ENCODE peak calls at places on chromosomes 16 and 17, in nine cellular contexts. G, M, R, L, Z, B, W, T and C are unnamed samples.

GRCh38 chr17:61015966-61016365 is 338.3 kb downstream of the BCAS3 start:
- DNase-seq in G (no peak), M (no peak), R (no peak), L (no peak), Z (no peak), B (no peak), W (no peak), T (no peak), C (no peak)

GRCh38 chr16:2520784-2521577 is 810 bp downstream of the AMDHD2 start:
- DNase-seq in G (peak; percentile 21), M (peak; percentile 93), R (no peak), L (no peak), Z (peak; percentile 59), B (peak; percentile 78), W (no peak), T (peak; percentile 19), C (no peak)

GRCh38 chr17:51391992-51392654 is 131.8 kb downstream of the UTP18 start:
- DNase-seq in G (no peak), M (no peak), R (no peak), L (no peak), Z (no peak), B (no peak), W (no peak), T (no peak), C (no peak)

GRCh38 chr17:61695779-61696337 is 104.8 kb upstream of the NACA2 start:
- DNase-seq in G (no peak), M (no peak), R (no peak), L (no peak), Z (no peak), B (no peak), W (no peak), T (no peak), C (no peak)

GRCh38 chr16:72219282-72219681 is 47.3 kb upstream of the PMFBP1 start:
- DNase-seq in G (no peak), M (no peak), R (no peak), L (no peak), Z (no peak), B (no peak), W (no peak), T (no peak), C (no peak)

GRCh38 chr17:63309021-63309420 is 137.1 kb downstream of the CYB561 start:
- DNase-seq in G (no peak), M (no peak), R (no peak), L (no peak), Z (no peak), B (no peak), W (peak; percentile 45), T (no peak), C (no peak)

GRCh38 chr16:10683160-10683559 is 11.6 kb downstream of the TEKT5 start:
- DNase-seq in G (no peak), M (no peak), R (no peak), L (no peak), Z (no peak), B (no peak), W (no peak), T (no peak), C (no peak)

GRCh38 chr17:7632492-7632894 is 2.6 kb downstream of the SHBG start:
- DNase-seq in G (no peak), M (no peak), R (no peak), L (no peak), Z (peak; percentile 40), B (no peak), W (peak; percentile 54), T (peak; percentile 27), C (peak; percentile 65)

GRCh38 chr17:76382803-76383644 is 1.4 kb upstream of the SPHK1 start:
- DNase-seq in G (no peak), M (peak; percentile 90), R (no peak), L (peak; percentile 54), Z (peak; percentile 67), B (peak; percentile 78), W (peak; percentile 78), T (peak; percentile 54), C (peak; percentile 51)

GRCh38 chr17:40203131-40203530 is 16.0 kb upstream of the WIPF2 start:
- DNase-seq in G (no peak), M (no peak), R (no peak), L (no peak), Z (no peak), B (no peak), W (no peak), T (no peak), C (no peak)

DNA sequence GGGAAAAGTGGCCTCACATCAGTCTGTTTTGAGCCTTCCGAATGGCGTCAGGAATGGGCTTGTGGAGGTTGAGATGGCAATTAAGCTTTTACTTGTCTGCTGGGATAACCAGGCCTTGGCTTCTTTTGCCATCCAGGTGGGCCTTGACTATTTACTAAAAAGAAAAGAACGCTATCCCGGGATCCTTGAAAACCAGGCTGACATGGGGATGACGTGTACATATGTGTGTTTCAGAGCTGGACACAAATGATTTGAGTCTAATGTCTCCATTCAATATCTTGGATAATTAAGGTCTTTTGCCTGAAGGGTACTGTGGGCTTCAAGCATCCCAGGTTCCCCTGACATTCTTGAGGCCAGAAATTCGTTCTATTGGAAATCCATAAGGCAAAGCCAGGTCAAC is 32.6 kb upstream of the HOXB13 start:
- DNase-seq in G (no peak), M (no peak), R (no peak), L (no peak), Z (no peak), B (no peak), W (no peak), T (no peak), C (no peak)
- TF ChIP-seq POLR2A in G (no peak), M (no peak), R (no peak), L (no peak), Z (no peak), B (no peak), W (no peak), T (no peak), C (no peak)

GRCh38 chr16:68455631-68456030 is 7.3 kb upstream of the SMPD3 start:
- DNase-seq in G (no peak), M (no peak), R (no peak), L (no peak), Z (no peak), B (no peak), W (no peak), T (no peak), C (no peak)
- TF ChIP-seq POLR2A in G (no peak), M (no peak), R (no peak), L (no peak), Z (no peak), B (no peak), W (no peak), T (no peak), C (no peak)

GRCh38 chr16:4360538-4361021 is 9.5 kb upstream of the PAM16 start:
- DNase-seq in G (no peak), M (no peak), R (no peak), L (no peak), Z (no peak), B (no peak), W (no peak), T (no peak), C (no peak)

GRCh38 chr16:4358831-4359561 is 7.9 kb upstream of the PAM16 start:
- DNase-seq in G (peak; percentile 75), M (peak; percentile 91), R (no peak), L (peak; percentile 81), Z (peak; percentile 59), B (peak; percentile 80), W (no peak), T (peak; percentile 66), C (no peak)

GRCh38 chr16:4359914-4360313 is 8.8 kb upstream of the PAM16 start:
- DNase-seq in G (no peak), M (no peak), R (no peak), L (no peak), Z (no peak), B (no peak), W (no peak), T (no peak), C (no peak)

GRCh38 chr16:4356820-4357219 is 5.7 kb upstream of the PAM16 start:
- DNase-seq in G (no peak), M (peak; percentile 54), R (no peak), L (no peak), Z (no peak), B (no peak), W (no peak), T (no peak), C (no peak)

GRCh38 chr16:4358236-4358635 is 7.1 kb upstream of the PAM16 start:
- DNase-seq in G (no peak), M (peak; percentile 73), R (no peak), L (no peak), Z (no peak), B (no peak), W (no peak), T (no peak), C (no peak)
- TF ChIP-seq POLR2A in G (no peak), M (no peak), R (no peak), L (no peak), Z (no peak), B (no peak), W (no peak), T (no peak), C (no peak)

GRCh38 chr17:2062571-2063183 is 7.8 kb downstream of the HIC1 start:
- DNase-seq in G (peak; percentile 68), M (no peak), R (no peak), L (peak; percentile 63), Z (no peak), B (no peak), W (peak; percentile 49), T (no peak), C (no peak)

GRCh38 chr17:2064980-2065785 is 10.3 kb downstream of the HIC1 start:
- DNase-seq in G (no peak), M (peak; percentile 84), R (no peak), L (no peak), Z (peak; percentile 46), B (peak; percentile 59), W (peak; percentile 68), T (no peak), C (peak; percentile 60)

GRCh38 chr17:2064511-2064910 is 9.6 kb downstream of the HIC1 start:
- DNase-seq in G (no peak), M (no peak), R (no peak), L (no peak), Z (peak; percentile 36), B (no peak), W (no peak), T (no peak), C (no peak)

GRCh38 chr17:2064147-2064489 is 9.2 kb downstream of the HIC1 start:
- DNase-seq in G (no peak), M (no peak), R (no peak), L (no peak), Z (no peak), B (no peak), W (no peak), T (no peak), C (no peak)

DNA sequence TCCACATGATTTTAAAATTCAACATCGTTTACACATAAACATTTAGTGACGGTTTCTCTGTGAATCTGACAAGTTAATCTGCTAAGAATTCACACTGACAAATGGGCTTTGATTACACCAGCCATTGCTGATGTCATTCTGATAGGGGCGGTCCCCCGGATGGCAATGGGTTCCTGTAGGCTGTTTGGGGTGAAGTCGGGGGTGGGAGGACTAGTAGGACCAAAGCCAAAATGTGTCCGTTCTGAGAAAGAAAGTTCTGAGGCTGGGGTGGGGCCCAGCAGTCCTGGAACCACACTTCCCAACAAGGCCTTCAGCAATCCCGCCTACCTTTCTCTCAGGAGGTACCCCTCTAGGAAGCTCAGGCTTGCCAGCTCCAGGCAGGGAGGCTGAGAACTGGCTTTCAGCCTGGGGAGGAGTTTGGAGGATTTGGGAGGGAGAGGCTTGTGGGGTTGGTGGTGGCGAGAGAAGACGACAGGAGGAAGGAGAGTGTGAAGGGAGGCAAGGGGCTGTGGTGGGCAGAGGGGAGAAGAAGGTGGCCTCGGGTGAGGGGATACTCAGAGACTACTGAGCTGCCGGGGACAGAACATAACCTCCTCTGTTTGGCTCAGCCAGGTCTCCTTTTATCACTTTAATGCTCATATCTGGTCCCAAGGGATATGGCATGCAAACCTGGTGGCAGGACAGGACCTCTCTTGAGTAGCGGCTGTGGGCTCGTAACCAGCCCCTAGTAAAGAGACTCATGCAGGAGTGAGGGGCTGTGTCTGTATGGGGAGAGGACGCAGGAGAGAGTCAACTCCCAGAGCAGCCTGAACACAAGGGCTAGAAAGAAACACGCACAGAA is 8.6 kb downstream of the HIC1 start:
- DNase-seq in G (peak; percentile 71), M (no peak), R (no peak), L (no peak), Z (peak; percentile 39), B (no peak), W (peak; percentile 72), T (no peak), C (no peak)
- TF ChIP-seq POLR2A in G (no peak), M (no peak), R (no peak), L (no peak), Z (no peak), B (peak; percentile 17), W (peak; percentile 57), T (no peak), C (no peak)